ENCODE peak calls at places on chromosomes 6 and 20, in eight cellular contexts. P is MV-4-11, S is left cardiac atrium, T is ACHN, H is AG08396, I is NCI-H446, B is HEK293T, G is A673. O is an unnamed sample.
A peak's percentile ranks its signal among the peaks of the same experiment; 100 is the strongest.

GRCh38 chr20:51623255-51623654 is 80.7 kb upstream of the NFATC2 start:
- DNase-seq in I (no peak), P (no peak), H (no peak), G (no peak), B (no peak), T (no peak), S (no peak), O (no peak)

GRCh38 chr6:83215131-83216047 is 22.2 kb downstream of the RWDD2A start:
- DNase-seq in H (peak; percentile 37), G (peak; percentile 92), P (peak; percentile 67), B (peak; percentile 56), I (peak; percentile 34), T (peak; percentile 66), S (peak; percentile 66), O (no peak)

GRCh38 chr6:68046756-68047155 is 588.3 kb upstream of the ADGRB3 start:
- DNase-seq in S (no peak), H (no peak), P (no peak), G (no peak), B (no peak), T (no peak), I (no peak), O (no peak)

GRCh38 chr6:92617726-92618125 is 801.6 kb downstream of the EPHA7 start:
- DNase-seq in T (no peak), P (no peak), H (no peak), G (no peak), S (no peak), B (no peak), I (no peak), O (no peak)

GRCh38 chr20:40279390-40279789 is 409.6 kb downstream of the MAFB start:
- DNase-seq in I (no peak), P (peak; percentile 86), G (peak; percentile 89), H (peak; percentile 70), B (no peak), T (no peak), S (no peak), O (no peak)

GRCh38 chr6:144467153-144467762 is 182.1 kb downstream of the UTRN start:
- DNase-seq in S (no peak), T (no peak), H (no peak), P (no peak), I (no peak), B (no peak), G (no peak), O (no peak)

GRCh38 chr6:140003217-140003616 is 628.8 kb upstream of the CITED2 start:
- DNase-seq in I (no peak), G (no peak), P (no peak), B (no peak), H (no peak), T (no peak), S (no peak), O (no peak)

GRCh38 chr6:136136274-136136673 is 113.8 kb downstream of the MTFR2 start:
- DNase-seq in T (no peak), G (no peak), H (no peak), P (no peak), I (no peak), S (no peak), B (no peak), O (no peak)

GRCh38 chr20:1087311-1087710 is 31.1 kb upstream of the PSMF1 start:
- DNase-seq in I (no peak), T (no peak), B (no peak), S (no peak), G (no peak), P (peak; percentile 21), H (no peak), O (no peak)

GRCh38 chr6:112482373-112482772 is 135.2 kb downstream of the RFPL4B start:
- DNase-seq in H (no peak), I (no peak), G (no peak), P (no peak), T (no peak), B (no peak), S (no peak), O (no peak)

GRCh38 chr6:27687154-27688013 is 214.5 kb upstream of the ZNF184 start:
- DNase-seq in I (peak; percentile 73), H (peak; percentile 78), T (peak; percentile 81), B (peak; percentile 65), S (peak; percentile 75), G (peak; percentile 94), P (peak; percentile 75), O (peak; percentile 79)

GRCh38 chr6:28982476-28983266 is 22.4 kb downstream of the ZNF311 start:
- DNase-seq in B (peak; percentile 29), I (peak; percentile 65), H (no peak), P (peak; percentile 56), T (peak; percentile 74), S (no peak), G (peak; percentile 81), O (no peak)

GRCh38 chr20:19784511-19785172 is 26.6 kb downstream of the RIN2 start:
- DNase-seq in T (peak; percentile 79), B (peak; percentile 70), S (peak; percentile 59), H (peak; percentile 63), I (peak; percentile 69), G (peak; percentile 91), P (peak; percentile 48), O (peak; percentile 75)

GRCh38 chr20:17845701-17846475 is 122.7 kb downstream of the SNX5 start:
- DNase-seq in T (no peak), H (no peak), P (peak; percentile 57), S (no peak), I (no peak), G (no peak), B (no peak), O (no peak)

GRCh38 chr20:62777528-62777830 is 18.8 kb upstream of the MRGBP start:
- DNase-seq in G (no peak), B (no peak), T (no peak), I (no peak), P (no peak), H (no peak), S (no peak), O (no peak)

GRCh38 chr6:11222385-11223277 is 9.8 kb downstream of the NEDD9 start:
- DNase-seq in H (no peak), S (no peak), T (no peak), I (no peak), P (peak; percentile 52), G (no peak), B (no peak), O (no peak)

GRCh38 chr6:69584913-69585729 is 211.7 kb downstream of the LMBRD1 start:
- DNase-seq in S (no peak), H (no peak), G (no peak), I (no peak), B (no peak), P (peak; percentile 66), T (no peak), O (no peak)

GRCh38 chr6:111573118-111573883 is 32.4 kb downstream of the TRAF3IP2 start:
- DNase-seq in P (no peak), B (no peak), G (peak; percentile 96), T (peak; percentile 24), H (no peak), I (no peak), S (peak; percentile 39), O (no peak)

GRCh38 chr6:15365273-15365687 is 119.4 kb downstream of the JARID2 start:
- DNase-seq in P (peak; percentile 93), I (peak; percentile 77), S (peak; percentile 91), G (peak; percentile 98), B (peak; percentile 75), T (no peak), H (peak; percentile 56), O (peak; percentile 88)

GRCh38 chr20:23126281-23127061 is 40.3 kb upstream of the CD93 start:
- DNase-seq in P (peak; percentile 95), G (no peak), S (no peak), T (no peak), I (no peak), H (no peak), B (no peak), O (no peak)

GRCh38 chr20:62697468-62697912 is 11.1 kb upstream of the NTSR1 start:
- DNase-seq in S (no peak), H (no peak), P (no peak), B (no peak), I (no peak), G (peak; percentile 89), T (no peak), O (no peak)

GRCh38 chr6:168988801-168989200 is 264.8 kb downstream of the THBS2 start:
- DNase-seq in B (no peak), P (no peak), S (no peak), H (peak; percentile 35), G (no peak), T (no peak), I (no peak), O (no peak)

GRCh38 chr20:7078804-7079203 is 311.3 kb downstream of the BMP2 start:
- DNase-seq in G (no peak), I (no peak), H (no peak), S (no peak), B (no peak), T (no peak), P (no peak), O (no peak)

GRCh38 chr6:157635388-157636244 is 187.4 kb upstream of the SNX9 start:
- DNase-seq in S (no peak), H (no peak), B (no peak), T (no peak), G (no peak), I (no peak), P (no peak), O (no peak)

GRCh38 chr20:16944753-16945152 is 196.6 kb downstream of the OTOR start:
- DNase-seq in G (peak; percentile 72), S (no peak), P (no peak), H (no peak), B (no peak), T (no peak), I (no peak), O (no peak)

GRCh38 chr6:37847704-37848103 is 28.2 kb downstream of the ZFAND3 start:
- DNase-seq in G (no peak), B (no peak), S (no peak), T (no peak), P (no peak), H (no peak), I (no peak), O (no peak)

GRCh38 chr6:52550014-52550575 is 26.8 kb downstream of the TRAM2 start:
- DNase-seq in S (no peak), G (peak; percentile 39), I (no peak), H (no peak), P (no peak), T (no peak), B (no peak), O (no peak)

GRCh38 chr20:4929686-4930397 is 71.5 kb downstream of the SLC23A2 start:
- DNase-seq in P (peak; percentile 74), S (no peak), H (no peak), G (no peak), B (no peak), I (no peak), T (no peak), O (no peak)

GRCh38 chr20:62338294-62338620 is 28.9 kb downstream of the LAMA5 start:
- DNase-seq in H (no peak), B (no peak), G (no peak), I (no peak), T (no peak), P (no peak), S (no peak), O (no peak)

GRCh38 chr6:112010328-112010727 is 43.6 kb upstream of the CCN6 start:
- DNase-seq in G (peak; percentile 27), P (no peak), B (no peak), S (no peak), I (no peak), H (no peak), T (peak; percentile 8), O (no peak)

GRCh38 chr6:87697581-87698552 is 4.2 kb downstream of the AKIRIN2 start:
- DNase-seq in I (peak; percentile 30), H (peak; percentile 37), P (peak; percentile 58), S (no peak), B (no peak), T (no peak), G (peak; percentile 91), O (no peak)

O was measured in lower lobe of right lung.